ENCODE peak calls at places on chromosomes 3 and 15, in ten cellular contexts. N is NCI-H69; J is stimulated activated CD4-positive, alpha-beta T cell treated with anti-CD3 and anti-CD28 coated beads, TNF-alpha, amount 100 ng/mL, for 4 hours; T is glutamatergic neuron; S is MM.1S; X is GM13977; E is osteoblast; B is colonic mucosa; I is PC-3; Z is activated CD4-positive, alpha-beta T cell treated with anti-CD3 and anti-CD28 coated beads for 48 hours. W is an unnamed sample.

GRCh38 chr15:96359772-96360498 is 29.4 kb downstream of the NR2F2 start:
- DNase-seq in N (peak; percentile 77), J (no peak), T (peak; percentile 57), S (no peak), X (no peak), E (peak; percentile 93), B (no peak), I (no peak), Z (no peak), W (no peak)

GRCh38 chr3:186788482-186789370 is 5.3 kb downstream of the EIF4A2 start:
- DNase-seq in N (peak; percentile 28), J (no peak), T (no peak), S (no peak), X (no peak), E (no peak), B (no peak), I (no peak), Z (no peak), W (no peak)

GRCh38 chr15:61871926-61872522 is 188.2 kb downstream of the VPS13C start:
- DNase-seq in N (peak; percentile 55), J (no peak), T (no peak), S (peak; percentile 29), X (peak; percentile 3), E (no peak), B (no peak), I (peak; percentile 45), Z (no peak), W (peak; percentile 21)

GRCh38 chr3:27661813-27662212 is 60.3 kb downstream of the EOMES start:
- DNase-seq in N (no peak), J (no peak), T (no peak), S (no peak), X (no peak), E (no peak), B (no peak), I (no peak), Z (no peak), W (no peak)

GRCh38 chr15:47507221-47507985 is 209.9 kb upstream of the SEMA6D start:
- DNase-seq in N (peak; percentile 91), J (no peak), T (no peak), S (no peak), X (no peak), E (no peak), B (no peak), I (no peak), Z (no peak), W (no peak)

GRCh38 chr15:40133544-40133943 is 24.9 kb upstream of the BMF start:
- DNase-seq in N (no peak), J (no peak), T (no peak), S (no peak), X (no peak), E (no peak), B (no peak), I (no peak), Z (no peak), W (no peak)

GRCh38 chr3:159532577-159532976 is 456.1 kb upstream of the IL12A start:
- DNase-seq in N (peak; percentile 57), J (no peak), T (no peak), S (no peak), X (no peak), E (peak; percentile 4), B (no peak), I (peak; percentile 7), Z (no peak), W (no peak)

GRCh38 chr3:108153451-108153981 is 62.7 kb upstream of the CD47 start:
- DNase-seq in N (peak; percentile 84), J (peak; percentile 26), T (peak; percentile 20), S (peak; percentile 68), X (peak; percentile 50), E (peak; percentile 56), B (peak; percentile 71), I (peak; percentile 71), Z (peak; percentile 73), W (peak; percentile 92)

GRCh38 chr3:72345237-72345878 is 502.9 kb downstream of the SHQ1 start:
- DNase-seq in N (no peak), J (no peak), T (no peak), S (no peak), X (no peak), E (no peak), B (no peak), I (peak; percentile 22), Z (no peak), W (no peak)

GRCh38 chr3:139534444-139534812 is 5.1 kb downstream of the RBP1 start:
- DNase-seq in N (peak; percentile 91), J (no peak), T (no peak), S (no peak), X (no peak), E (peak; percentile 86), B (peak; percentile 25), I (peak; percentile 87), Z (no peak), W (no peak)

GRCh38 chr3:147129665-147130064 is 276.7 kb downstream of the ZIC4 start:
- DNase-seq in N (no peak), J (no peak), T (no peak), S (no peak), X (no peak), E (no peak), B (no peak), I (no peak), Z (no peak), W (no peak)

GRCh38 chr15:64894395-64895056 is 17.2 kb upstream of the ANKDD1A start:
- DNase-seq in N (no peak), J (peak; percentile 34), T (no peak), S (peak; percentile 98), X (peak; percentile 68), E (no peak), B (peak; percentile 41), I (no peak), Z (peak; percentile 81), W (no peak)

GRCh38 chr15:63986751-63987341 is 59.4 kb downstream of the DAPK2 start:
- DNase-seq in N (no peak), J (no peak), T (no peak), S (no peak), X (peak; percentile 66), E (no peak), B (no peak), I (no peak), Z (no peak), W (peak; percentile 95)

GRCh38 chr3:126538316-126538715 is 14.4 kb downstream of the CHST13 start:
- DNase-seq in N (no peak), J (no peak), T (peak; percentile 18), S (no peak), X (no peak), E (peak; percentile 58), B (no peak), I (no peak), Z (no peak), W (no peak)

GRCh38 chr3:133532951-133533350 is 40.5 kb upstream of the CDV3 start:
- DNase-seq in N (no peak), J (no peak), T (no peak), S (no peak), X (no peak), E (no peak), B (no peak), I (no peak), Z (no peak), W (no peak)

GRCh38 chr3:11651900-11652299 is 8.2 kb upstream of the VGLL4 start:
- DNase-seq in N (peak; percentile 42), J (no peak), T (no peak), S (peak; percentile 39), X (peak; percentile 44), E (peak; percentile 84), B (no peak), I (peak; percentile 70), Z (no peak), W (peak; percentile 74)

GRCh38 chr3:63290686-63291085 is 12.6 kb downstream of the SYNPR start:
- DNase-seq in N (peak; percentile 1), J (no peak), T (no peak), S (no peak), X (no peak), E (no peak), B (no peak), I (no peak), Z (no peak), W (no peak)

GRCh38 chr3:156218353-156218744 is 98.0 kb downstream of the KCNAB1 start:
- DNase-seq in N (peak; percentile 48), J (no peak), T (no peak), S (no peak), X (no peak), E (peak; percentile 36), B (no peak), I (peak; percentile 75), Z (no peak), W (no peak)

GRCh38 chr15:79049416-79049815 is 41.2 kb downstream of the RASGRF1 start:
- DNase-seq in N (no peak), J (no peak), T (no peak), S (no peak), X (no peak), E (no peak), B (no peak), I (no peak), Z (no peak), W (no peak)

GRCh38 chr3:46358466-46358865 is 4.6 kb downstream of the CCR2 start:
- DNase-seq in N (no peak), J (no peak), T (no peak), S (no peak), X (no peak), E (no peak), B (no peak), I (no peak), Z (no peak), W (no peak)

GRCh38 chr3:74751775-74752174 is 137.3 kb upstream of the CNTN3 start:
- DNase-seq in N (no peak), J (no peak), T (no peak), S (no peak), X (no peak), E (no peak), B (no peak), I (no peak), Z (no peak), W (no peak)

GRCh38 chr3:153246805-153247204 is 84.8 kb downstream of the RAP2B start:
- DNase-seq in N (no peak), J (no peak), T (no peak), S (no peak), X (no peak), E (peak; percentile 81), B (no peak), I (no peak), Z (no peak), W (peak; percentile 51)

GRCh38 chr3:69565316-69565715 is 173.9 kb upstream of the MITF start:
- DNase-seq in N (no peak), J (no peak), T (no peak), S (no peak), X (no peak), E (no peak), B (no peak), I (no peak), Z (no peak), W (no peak)

GRCh38 chr15:84633311-84634227 is 20.5 kb downstream of the WDR73 start:
- DNase-seq in N (peak; percentile 61), J (peak; percentile 53), T (peak; percentile 79), S (peak; percentile 76), X (peak; percentile 64), E (peak; percentile 90), B (peak; percentile 75), I (peak; percentile 76), Z (peak; percentile 83), W (peak; percentile 57)

W was measured in AML-193.